ENCODE peak calls at places on chromosomes 3 and 15, in ten cellular contexts. R is HAP-1, M is RPMI8226, P is globus pallidus, H is IMR-90, G is hippocampal formation, I is activated T-helper 1 cell treated with Interleukin-2 at 50 U/mL for 16 hours, T is HuH-7, J is fibroblast of the aortic adventitia, U is brain microvascular endothelial cell. F is an unnamed sample.

GRCh38 chr15:97517726-97518125 is 442.8 kb upstream of the ARRDC4 start:
- DNase-seq in R (no peak), M (no peak), P (no peak), H (no peak), G (no peak), I (no peak), T (no peak), J (no peak), U (no peak), F (no peak)

GRCh38 chr3:130901463-130902204 is 7.8 kb downstream of the ATP2C1 start:
- DNase-seq in R (no peak), M (no peak), P (no peak), H (no peak), G (no peak), I (no peak), T (no peak), J (no peak), U (no peak), F (no peak)

GRCh38 chr3:9732753-9733115 is 1.2 kb downstream of the BRPF1 start:
- DNase-seq in R (no peak), M (no peak), P (no peak), H (peak), G (no peak), I (no peak), T (no peak), J (no peak), U (no peak), F (no peak)

GRCh38 chr15:78083186-78083585 is 5.7 kb upstream of the TBC1D2B start:
- DNase-seq in R (no peak), M (no peak), P (no peak), H (no peak), G (no peak), I (no peak), T (no peak), J (no peak), U (no peak), F (no peak)

GRCh38 chr3:172079326-172079976 is 40.1 kb downstream of the FNDC3B start:
- DNase-seq in R (no peak), M (no peak), P (no peak), H (no peak), G (no peak), I (no peak), T (no peak), J (no peak), U (no peak), F (no peak)

GRCh38 chr3:113193719-113194118 is 17.6 kb upstream of the BOC start:
- DNase-seq in R (no peak), M (no peak), P (no peak), H (no peak), G (no peak), I (no peak), T (no peak), J (no peak), U (no peak), F (no peak)

GRCh38 chr3:42052132-42052866 is 38.9 kb upstream of the TRAK1 start:
- DNase-seq in R (no peak), M (no peak), P (no peak), H (peak), G (no peak), I (no peak), T (no peak), J (peak), U (peak), F (no peak)

GRCh38 chr3:123096701-123097100 is 29.9 kb downstream of the PDIA5 start:
- DNase-seq in R (no peak), M (no peak), P (peak), H (peak), G (no peak), I (no peak), T (no peak), J (peak), U (no peak), F (peak)

GRCh38 chr3:195768831-195769303 is 42.9 kb downstream of the MUC4 start:
- DNase-seq in R (no peak), M (peak), P (no peak), H (no peak), G (no peak), I (no peak), T (no peak), J (no peak), U (no peak), F (no peak)

GRCh38 chr3:135556184-135556583 is 409.3 kb upstream of the PPP2R3A start:
- DNase-seq in R (no peak), M (no peak), P (no peak), H (no peak), G (no peak), I (no peak), T (no peak), J (no peak), U (no peak), F (no peak)

GRCh38 chr3:188542196-188542595 is 388.2 kb downstream of the LPP start:
- DNase-seq in R (no peak), M (no peak), P (no peak), H (no peak), G (no peak), I (no peak), T (peak), J (no peak), U (no peak), F (no peak)

GRCh38 chr3:127220497-127220896 is 27.6 kb downstream of the PRR23E start:
- DNase-seq in R (no peak), M (no peak), P (no peak), H (no peak), G (no peak), I (no peak), T (no peak), J (no peak), U (no peak), F (no peak)

GRCh38 chr3:33113772-33114621 is at the start of gene CRTAP:
- DNase-seq in R (peak), M (peak), P (peak), H (peak), G (peak), I (peak), T (peak), J (peak), U (peak), F (peak)

GRCh38 chr15:25684521-25685215 is 178.5 kb downstream of the ATP10A start:
- DNase-seq in R (peak), M (no peak), P (no peak), H (peak), G (peak), I (no peak), T (no peak), J (peak), U (peak), F (no peak)

GRCh38 chr15:94029495-94029894 is 201.9 kb upstream of the MCTP2 start:
- DNase-seq in R (no peak), M (no peak), P (no peak), H (peak), G (no peak), I (no peak), T (no peak), J (peak), U (no peak), F (no peak)

GRCh38 chr3:38029400-38030125 is at the start of gene PLCD1:
- DNase-seq in R (peak), M (no peak), P (peak), H (no peak), G (peak), I (peak), T (peak), J (peak), U (no peak), F (no peak)

GRCh38 chr3:50341537-50341936 is 901 bp upstream of the RASSF1 start:
- DNase-seq in R (no peak), M (no peak), P (no peak), H (no peak), G (no peak), I (no peak), T (no peak), J (no peak), U (no peak), F (no peak)

GRCh38 chr15:98812711-98813441 is 164.5 kb downstream of the IGF1R start:
- DNase-seq in R (no peak), M (no peak), P (no peak), H (no peak), G (no peak), I (no peak), T (peak), J (no peak), U (peak), F (no peak)

GRCh38 chr3:59784164-59784563 is 734.3 kb upstream of the CFAP20DC start:
- DNase-seq in R (no peak), M (no peak), P (no peak), H (no peak), G (no peak), I (no peak), T (no peak), J (no peak), U (no peak), F (no peak)

GRCh38 chr15:63942486-63943365 is 103.6 kb downstream of the DAPK2 start:
- DNase-seq in R (no peak), M (no peak), P (no peak), H (no peak), G (no peak), I (no peak), T (no peak), J (no peak), U (no peak), F (no peak)

GRCh38 chr3:157130881-157131251 is 29.1 kb downstream of the CCNL1 start:
- DNase-seq in R (no peak), M (no peak), P (no peak), H (no peak), G (no peak), I (no peak), T (no peak), J (no peak), U (no peak), F (no peak)

GRCh38 chr15:55654541-55654940 is 66.4 kb upstream of the PYGO1 start:
- DNase-seq in R (no peak), M (no peak), P (no peak), H (peak), G (no peak), I (no peak), T (no peak), J (peak), U (peak), F (no peak)

GRCh38 chr3:31356941-31357340 is 175.8 kb upstream of the STT3B start:
- DNase-seq in R (no peak), M (no peak), P (no peak), H (peak), G (no peak), I (no peak), T (no peak), J (peak), U (no peak), F (no peak)

GRCh38 chr3:107117922-107118576 is 259.2 kb upstream of the CCDC54 start:
- DNase-seq in R (peak), M (peak), P (peak), H (peak), G (peak), I (no peak), T (peak), J (peak), U (peak), F (peak)

GRCh38 chr3:156483426-156483825 is 71.5 kb downstream of the SSR3 start:
- DNase-seq in R (no peak), M (peak), P (no peak), H (peak), G (no peak), I (no peak), T (no peak), J (peak), U (peak), F (no peak)

GRCh38 chr3:81277853-81278252 is 483.6 kb downstream of the GBE1 start:
- DNase-seq in R (no peak), M (no peak), P (no peak), H (peak), G (no peak), I (no peak), T (no peak), J (peak), U (no peak), F (no peak)

GRCh38 chr15:72203507-72203837 is 5.9 kb upstream of the GRAMD2A start:
- DNase-seq in R (no peak), M (no peak), P (peak), H (peak), G (peak), I (no peak), T (no peak), J (peak), U (peak), F (peak)

GRCh38 chr3:115652738-115653137 is 29.4 kb downstream of the GAP43 start:
- DNase-seq in R (no peak), M (no peak), P (no peak), H (no peak), G (no peak), I (no peak), T (no peak), J (no peak), U (no peak), F (no peak)

GRCh38 chr3:41684802-41685740 is 276.8 kb downstream of the ULK4 start:
- DNase-seq in R (no peak), M (no peak), P (no peak), H (no peak), G (no peak), I (no peak), T (no peak), J (peak), U (no peak), F (no peak)

GRCh38 chr3:140541975-140542653 is 135.8 kb upstream of the TRIM42 start:
- DNase-seq in R (no peak), M (no peak), P (no peak), H (no peak), G (no peak), I (no peak), T (no peak), J (no peak), U (no peak), F (no peak)

GRCh38 chr3:24264748-24265158 is 229.9 kb downstream of the THRB start:
- DNase-seq in R (peak), M (peak), P (peak), H (peak), G (peak), I (no peak), T (peak), J (peak), U (peak), F (no peak)

GRCh38 chr3:56796202-56796601 is 5.5 kb downstream of the ARHGEF3 start:
- DNase-seq in R (no peak), M (no peak), P (no peak), H (peak), G (no peak), I (no peak), T (no peak), J (peak), U (peak), F (peak)

GRCh38 chr15:66802087-66803001 is 100.3 kb downstream of the SMAD6 start:
- DNase-seq in R (no peak), M (no peak), P (no peak), H (peak), G (no peak), I (no peak), T (no peak), J (peak), U (peak), F (peak)

GRCh38 chr3:58281069-58281468 is 25.0 kb upstream of the RPP14 start:
- DNase-seq in R (no peak), M (no peak), P (no peak), H (no peak), G (no peak), I (no peak), T (no peak), J (no peak), U (no peak), F (no peak)